ENCODE peak calls at places on chromosomes 1 and 21, in six cellular contexts. W, F, X, K, S and H are unnamed samples.

GRCh38 chr21:29822064-29822463 is 117.7 kb downstream of the GRIK1 start:
- DNase-seq in W (no peak), F (no peak), X (no peak), S (no peak), K (no peak), H (no peak)

GRCh38 chr1:100423832-100424337 is 71.6 kb downstream of the CDC14A start:
- DNase-seq in W (no peak), X (no peak), F (no peak), K (no peak), S (no peak), H (no peak)

GRCh38 chr1:155989242-155989991 is 11.1 kb upstream of the ARHGEF2 start:
- DNase-seq in F (peak), X (peak), S (peak), W (peak), K (no peak), H (peak)

GRCh38 chr1:71804140-71804539 is 478.2 kb downstream of the NEGR1 start:
- DNase-seq in S (no peak), W (no peak), K (no peak), X (no peak), F (no peak), H (no peak)

GRCh38 chr1:201455098-201455497 is 13.9 kb downstream of the PHLDA3 start:
- DNase-seq in S (no peak), F (peak), W (no peak), X (no peak), K (no peak), H (no peak)

GRCh38 chr1:223774133-223774811 is 61.9 kb downstream of the CAPN2 start:
- DNase-seq in K (no peak), F (no peak), X (no peak), S (no peak), W (no peak), H (no peak)

GRCh38 chr1:240484804-240485441 is 127.0 kb downstream of the GREM2 start:
- DNase-seq in F (no peak), S (no peak), X (no peak), W (no peak), K (no peak), H (no peak)

GRCh38 chr1:18315449-18315848 is 165.3 kb upstream of the KLHDC7A start:
- DNase-seq in K (no peak), W (no peak), F (no peak), S (no peak), X (no peak), H (no peak)